ENCODE peak calls at places on chromosomes 4 and X, in ten cellular contexts. A is NCI-H774; W is GM13977; I is stimulated activated CD4-positive, alpha-beta T cell treated with anti-CD3 and anti-CD28 coated beads, Interleukin-1b, Interleukin-23, amount 100 ng/mL, for 48 hours; U is fibroblast of lung; H is transverse colon; N is HEK293T; M is NCI-H1105; P is midbrain; J is right atrium auricular region. F is an unnamed sample.

GRCh38 chr4:187578103-187578502 is 417.5 kb upstream of the ZFP42 start:
- DNase-seq in M (no peak), U (no peak), P (no peak), I (no peak), N (no peak), A (no peak), H (no peak), J (no peak), W (no peak), F (no peak)

GRCh38 chr4:136985683-136986082 is 546.6 kb downstream of the PCDH18 start:
- DNase-seq in M (no peak), U (no peak), I (no peak), H (no peak), W (no peak), N (no peak), J (no peak), A (no peak), P (no peak), F (no peak)

GRCh38 chrX:52933976-52934703 is 24.2 kb downstream of the FAM156A start:
- DNase-seq in N (no peak), P (no peak), J (no peak), H (no peak), M (no peak), U (no peak), W (peak; percentile 15), I (no peak), A (no peak), F (no peak)

GRCh38 chrX:48685416-48685815 is 1.8 kb downstream of the WAS start:
- DNase-seq in N (no peak), A (no peak), P (no peak), W (no peak), H (no peak), M (no peak), U (no peak), I (no peak), J (no peak), F (no peak)

GRCh38 chr4:15130441-15130840 is 128.2 kb downstream of the CPEB2 start:
- DNase-seq in A (no peak), N (no peak), W (no peak), P (peak; percentile 47), U (no peak), M (no peak), I (no peak), J (no peak), H (no peak), F (no peak)

GRCh38 chrX:40418413-40419195 is 162.2 kb upstream of the ATP6AP2 start:
- DNase-seq in A (no peak), W (no peak), I (no peak), H (no peak), P (peak; percentile 16), U (no peak), M (no peak), N (no peak), J (no peak), F (no peak)

GRCh38 chr4:168102403-168102802 is 10.1 kb downstream of the ANXA10 start:
- DNase-seq in U (no peak), N (no peak), H (no peak), W (no peak), J (no peak), I (no peak), P (no peak), A (no peak), M (no peak), F (no peak)

GRCh38 chr4:19711871-19712270 is 539.8 kb upstream of the SLIT2 start:
- DNase-seq in U (peak; percentile 75), W (no peak), H (no peak), P (no peak), I (no peak), M (no peak), J (no peak), A (no peak), N (no peak), F (no peak)

GRCh38 chr4:123506311-123506685 is 109.7 kb downstream of the SPRY1 start:
- DNase-seq in U (no peak), I (no peak), N (no peak), J (no peak), A (no peak), P (no peak), W (no peak), M (no peak), H (no peak), F (no peak)

GRCh38 chr4:89598602-89599001 is 238.4 kb downstream of the SNCA start:
- DNase-seq in A (no peak), M (no peak), I (no peak), H (no peak), P (no peak), U (peak; percentile 48), W (no peak), J (no peak), N (peak; percentile 23), F (no peak)

GRCh38 chr4:133148690-133149363 is at the start of gene PCDH10:
- DNase-seq in J (peak; percentile 96), H (peak; percentile 73), I (peak; percentile 65), W (peak; percentile 85), M (peak; percentile 50), A (peak; percentile 87), N (peak; percentile 84), P (peak; percentile 99), U (peak; percentile 95), F (peak; percentile 93)

GRCh38 chr4:1002631-1003251 is 8.7 kb upstream of the FGFRL1 start:
- DNase-seq in P (no peak), H (no peak), I (no peak), N (no peak), J (no peak), U (no peak), M (no peak), W (no peak), A (no peak), F (no peak)

GRCh38 chr4:6047130-6047673 is 29.0 kb upstream of the C4orf50 start:
- DNase-seq in A (no peak), M (no peak), P (no peak), U (no peak), N (no peak), I (no peak), J (no peak), W (no peak), H (no peak), F (no peak)

GRCh38 chr4:186932196-186932595 is 208.5 kb upstream of the FAT1 start:
- DNase-seq in N (no peak), W (no peak), P (no peak), I (no peak), A (peak; percentile 35), J (no peak), U (no peak), M (peak; percentile 24), H (no peak), F (no peak)

GRCh38 chrX:100449696-100450606 is 39.9 kb upstream of the PCDH19 start:
- DNase-seq in M (no peak), I (no peak), P (no peak), W (no peak), U (no peak), N (no peak), H (peak; percentile 11), J (no peak), A (no peak), F (no peak)

GRCh38 chr4:60743654-60744053 is 456.5 kb upstream of the ADGRL3 start:
- DNase-seq in N (no peak), A (no peak), H (no peak), M (no peak), U (no peak), P (no peak), I (no peak), W (no peak), J (no peak), F (no peak)

GRCh38 chr4:48223633-48224295 is 45.9 kb downstream of the TEC start:
- DNase-seq in M (no peak), W (no peak), N (no peak), H (no peak), I (no peak), J (no peak), U (no peak), P (no peak), A (no peak), F (no peak)

GRCh38 chrX:75547783-75548182 is 24.9 kb upstream of the ZDHHC15 start:
- DNase-seq in M (peak; percentile 47), W (no peak), A (no peak), J (peak; percentile 60), H (peak; percentile 15), P (no peak), U (no peak), N (no peak), I (no peak), F (peak; percentile 67)

GRCh38 chr4:188822698-188823097 is 683.5 kb downstream of the TRIML1 start:
- DNase-seq in A (no peak), W (no peak), I (no peak), H (no peak), P (no peak), U (no peak), J (no peak), N (peak; percentile 3), M (no peak), F (no peak)

GRCh38 chrX:53682885-53683555 is 3.5 kb downstream of the HUWE1 start:
- DNase-seq in N (peak; percentile 12), U (peak; percentile 66), I (peak; percentile 50), M (peak; percentile 4), H (peak; percentile 25), P (no peak), A (peak; percentile 6), J (no peak), W (no peak), F (peak; percentile 40)

GRCh38 chrX:20112022-20112421 is 4.7 kb downstream of the MAP7D2 start:
- DNase-seq in N (no peak), I (no peak), W (no peak), M (no peak), U (no peak), P (no peak), J (no peak), A (no peak), H (no peak), F (no peak)

GRCh38 chrX:110448459-110448858 is 89.8 kb downstream of the RTL9 start:
- DNase-seq in P (no peak), I (no peak), M (no peak), N (no peak), U (no peak), J (no peak), H (no peak), A (no peak), W (no peak), F (no peak)

GRCh38 chrX:68421651-68422050 is 11.6 kb downstream of the OPHN1 start:
- DNase-seq in J (no peak), N (no peak), H (no peak), U (no peak), M (no peak), P (no peak), W (no peak), A (no peak), I (no peak), F (no peak)

GRCh38 chr4:99462875-99463464 is 27.8 kb upstream of the ADH7 start:
- DNase-seq in P (peak; percentile 74), W (peak; percentile 53), H (peak; percentile 63), U (peak; percentile 83), I (peak; percentile 58), M (no peak), J (no peak), N (peak; percentile 74), A (peak; percentile 10), F (peak; percentile 71)